ENCODE peak calls at places on chromosomes 16 and 17, in four cellular contexts. C is PC-3, F is GM23338, S is PC-9. K is an unnamed sample.

GRCh38 chr17:75832164-75832651 is 12.0 kb downstream of the UNC13D start:
- DNase-seq in C (peak), S (no peak), F (no peak), K (peak)

GRCh38 chr16:10744370-10745030 is 858 bp downstream of the NUBP1 start:
- DNase-seq in C (no peak), F (no peak), S (peak), K (peak)

GRCh38 chr16:1668612-1669319 is 9.3 kb upstream of the JPT2 start:
- DNase-seq in C (no peak), S (no peak), F (no peak), K (no peak)

GRCh38 chr16:88566158-88566557 is 4.0 kb upstream of the ZC3H18 start:
- DNase-seq in F (peak), C (no peak), S (no peak), K (peak)

GRCh38 chr17:57114085-57114673 is 29.1 kb downstream of the AKAP1 start:
- DNase-seq in F (peak), S (no peak), C (peak), K (no peak)

GRCh38 chr16:10256855-10257641 is 74.8 kb upstream of the GRIN2A start:
- DNase-seq in S (no peak), C (peak), F (peak), K (peak)

GRCh38 chr16:10965440-10966039 is 21.2 kb downstream of the CLEC16A start:
- DNase-seq in C (no peak), S (no peak), F (no peak), K (no peak)

GRCh38 chr16:10493276-10493675 is 87.1 kb downstream of the EMP2 start:
- DNase-seq in F (no peak), C (no peak), S (no peak), K (no peak)

GRCh38 chr16:78192734-78193133 is 93.3 kb downstream of the WWOX start:
- DNase-seq in S (no peak), F (no peak), C (no peak), K (no peak)

GRCh38 chr16:69199382-69199781 is 12.4 kb downstream of the SNTB2 start:
- DNase-seq in S (peak), F (no peak), C (peak), K (peak)

GRCh38 chr17:75060434-75061054 is 13.5 kb downstream of the KCTD2 start:
- DNase-seq in C (no peak), F (no peak), S (no peak), K (no peak)

GRCh38 chr17:27384261-27384701 is 72.0 kb upstream of the KSR1 start:
- DNase-seq in C (peak), F (no peak), S (peak), K (peak)

GRCh38 chr17:386145-386876 is 33.7 kb upstream of the RPH3AL start:
- DNase-seq in F (peak), S (peak), C (peak), K (no peak)

GRCh38 chr16:68355447-68356248 is 44.8 kb downstream of the PRMT7 start:
- DNase-seq in S (no peak), C (no peak), F (peak), K (no peak)

GRCh38 chr17:12730931-12731521 is 58.3 kb upstream of the ARHGAP44 start:
- DNase-seq in F (peak), S (no peak), C (peak), K (peak)

GRCh38 chr17:56629450-56630187 is 36.1 kb downstream of the NOG start:
- DNase-seq in C (peak), S (peak), F (peak), K (peak)

GRCh38 chr17:67198131-67198530 is 46.9 kb downstream of the HELZ start:
- DNase-seq in C (no peak), S (no peak), F (no peak), K (no peak)

DNA sequence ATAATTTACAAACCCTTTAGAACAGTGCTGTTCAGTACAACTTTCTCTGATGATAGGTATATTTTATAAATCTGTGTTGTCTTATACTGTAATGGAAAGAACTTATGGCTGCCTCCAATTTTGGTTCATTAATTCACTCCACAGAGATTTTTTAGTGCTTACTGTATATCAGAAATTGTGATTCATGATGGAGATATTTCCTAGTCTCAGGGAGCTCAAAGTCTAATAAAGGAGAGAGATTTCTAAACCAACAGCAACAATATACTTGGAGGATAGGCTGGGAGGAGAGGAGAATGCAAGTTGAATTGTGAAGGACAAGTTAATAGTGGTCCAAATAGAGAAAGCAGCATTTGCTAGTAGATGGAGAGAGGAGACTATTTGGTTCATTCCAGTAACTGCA is 63.5 kb downstream of the TANC2 start:
- DNase-seq in F (no peak), S (no peak), C (peak), K (peak)
- H2AFZ ChIP-seq in F (no peak), S (no peak), C (no peak), K (no peak)

DNA sequence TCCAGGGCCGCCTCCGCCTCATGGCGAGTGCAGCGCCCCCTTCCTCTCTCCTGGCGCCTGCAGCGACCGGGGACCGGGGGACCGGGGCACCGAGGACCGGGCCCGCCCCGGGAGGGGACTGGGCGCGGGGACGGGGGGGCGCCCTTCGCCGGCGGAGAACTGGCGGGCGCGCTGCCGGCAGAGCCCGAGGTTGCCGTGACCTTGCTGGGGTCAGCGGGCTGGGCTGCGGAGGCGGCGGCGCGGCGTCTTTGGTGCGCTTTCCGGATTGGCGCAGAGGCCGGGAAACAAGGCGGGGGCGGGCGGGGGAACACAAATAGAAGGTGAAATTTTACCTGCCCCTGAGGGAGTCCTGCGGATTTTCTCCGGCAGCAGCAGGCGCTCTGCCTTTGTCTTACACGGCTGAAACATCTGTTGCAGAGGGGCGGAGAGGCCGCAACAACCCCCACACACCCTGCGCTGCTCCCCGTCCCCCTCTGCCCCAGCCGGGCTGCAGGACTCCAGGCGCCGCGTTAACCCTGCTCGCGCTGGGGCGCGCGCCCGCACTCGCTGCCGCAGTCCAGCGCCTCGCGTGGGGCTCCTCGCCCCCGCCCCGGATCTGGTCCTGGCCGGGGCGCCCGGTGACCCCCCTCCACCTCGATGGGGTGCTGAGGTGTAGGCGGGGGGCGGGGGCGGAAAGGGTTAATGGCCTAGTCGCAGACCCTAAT is 53.5 kb downstream of the SREBF1 start:
- DNase-seq in F (peak), S (no peak), C (peak), K (peak)
- TF ChIP-seq EZH2 in F (peak), S (no peak), C (no peak), K (no peak)

DNA sequence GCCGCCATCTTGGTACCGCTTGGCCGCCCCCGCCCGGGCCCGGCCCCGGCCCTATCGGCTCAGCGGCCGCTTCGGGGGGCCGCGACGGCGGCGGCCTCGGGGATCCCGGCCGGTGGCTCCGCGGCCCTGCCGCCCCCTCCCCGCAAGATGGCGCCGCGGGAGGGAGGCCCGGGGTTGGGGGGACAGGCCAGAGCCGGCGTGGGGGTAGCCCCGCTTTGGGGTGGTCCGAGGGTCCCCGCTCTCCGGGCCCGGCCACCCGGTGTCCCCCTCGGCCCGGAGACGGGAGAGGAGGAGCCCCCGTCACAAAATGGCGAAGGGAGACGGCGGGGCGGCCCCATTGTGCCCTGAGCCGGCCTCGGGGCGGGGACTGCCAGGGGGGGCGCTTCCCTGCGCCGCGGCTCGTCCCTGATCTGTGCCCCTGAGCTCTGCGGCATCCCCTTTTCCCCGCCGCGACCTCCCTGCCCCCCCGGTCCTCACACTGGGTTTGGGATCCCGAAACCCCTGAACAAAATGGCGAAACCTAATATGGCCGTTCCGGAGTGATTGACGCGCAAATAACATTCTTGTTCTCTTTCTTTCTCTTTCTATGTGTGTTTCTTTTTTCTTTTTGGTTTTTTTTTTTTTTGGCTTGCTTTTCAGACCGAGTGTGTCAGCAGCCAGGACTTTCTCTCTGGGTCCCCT is 978 bp downstream of the HAPSTR1 start:
- DNase-seq in S (no peak), C (no peak), F (peak), K (no peak)
- H2AFZ ChIP-seq in S (peak), C (no peak), F (no peak), K (no peak)

GRCh38 chr16:4936991-4937781 is at the start of gene PPL:
- DNase-seq in F (peak), C (peak), S (peak), K (no peak)
- TF ChIP-seq EZH2 in F (no peak), C (no peak), S (no peak), K (no peak)

K was measured in fibroblast of lung.